ENCODE peak calls at places on chromosomes 13 and 19, in four cellular contexts. T is tibial nerve, Q is MM.1S, N is cardiac muscle cell. G is an unnamed sample.
A peak's percentile ranks its signal among the peaks of the same experiment; 100 is the strongest.

GRCh38 chr19:39546599-39546998 is 6.6 kb upstream of the EID2 start:
- DNase-seq in Q (no peak), T (no peak), N (no peak), G (no peak)

GRCh38 chr13:101398191-101398590 is 18.1 kb downstream of the NALCN start:
- DNase-seq in T (no peak), N (no peak), Q (no peak), G (no peak)

GRCh38 chr13:106337096-106337495 is 198.4 kb downstream of the EFNB2 start:
- DNase-seq in Q (no peak), T (no peak), N (no peak), G (no peak)

GRCh38 chr13:29038700-29039099 is 218.6 kb downstream of the MTUS2 start:
- DNase-seq in N (no peak), Q (no peak), T (no peak), G (no peak)

GRCh38 chr19:38849746-38850230 is at the start of gene HNRNPL:
- DNase-seq in Q (no peak), T (no peak), N (no peak), G (no peak)

GRCh38 chr19:28578786-28579505 is 634.0 kb downstream of the UQCRFS1 start:
- DNase-seq in T (no peak), N (no peak), Q (no peak), G (no peak)

GRCh38 chr13:73603646-73604045 is 530.6 kb downstream of the KLF12 start:
- DNase-seq in N (no peak), T (no peak), Q (no peak), G (no peak)

GRCh38 chr13:31322025-31322424 is 122.2 kb downstream of the B3GLCT start:
- DNase-seq in T (peak; percentile 68), N (peak; percentile 93), Q (no peak), G (no peak)

GRCh38 chr13:58949646-58950045 is 1214.1 kb downstream of the DIAPH3 start:
- DNase-seq in Q (no peak), N (no peak), T (no peak), G (no peak)

GRCh38 chr13:27079421-27079958 is 92.1 kb downstream of the USP12 start:
- DNase-seq in T (no peak), N (peak; percentile 72), Q (no peak), G (no peak)

GRCh38 chr19:11197291-11198174 is at the start of gene KANK2:
- DNase-seq in Q (peak; percentile 85), N (peak; percentile 85), T (peak; percentile 74), G (peak; percentile 90)

GRCh38 chr19:30107351-30107750 is 165.3 kb downstream of the URI1 start:
- DNase-seq in N (no peak), Q (no peak), T (no peak), G (no peak)

GRCh38 chr19:55384576-55385235 is 614 bp upstream of the TMEM238 start:
- DNase-seq in N (no peak), Q (no peak), T (peak; percentile 14), G (peak; percentile 88)

GRCh38 chr19:55075366-55075998 is at the start of gene EPS8L1:
- DNase-seq in N (no peak), Q (no peak), T (no peak), G (no peak)

GRCh38 chr13:20137875-20138274 is 23.0 kb downstream of the GJA3 start:
- DNase-seq in Q (no peak), T (no peak), N (no peak), G (no peak)

GRCh38 chr13:73411067-73411809 is 352.4 kb downstream of the KLF5 start:
- DNase-seq in T (no peak), N (no peak), Q (no peak), G (no peak)

GRCh38 chr19:46786236-46787039 is 2.0 kb downstream of the SLC1A5 start:
- DNase-seq in T (peak; percentile 77), N (peak; percentile 80), Q (peak; percentile 81), G (peak; percentile 84)

GRCh38 chr13:44508562-44509062 is 67.5 kb downstream of the TSC22D1 start:
- DNase-seq in T (no peak), Q (no peak), N (no peak), G (no peak)

GRCh38 chr19:50512112-50512998 is 1.4 kb downstream of the ASPDH start:
- DNase-seq in T (no peak), Q (no peak), N (no peak), G (no peak)
- H3K4me3 ChIP-seq in T (no peak overlapping the region), Q (no peak overlapping the region), N (no peak overlapping the region), G (peak overlapping the region; percentile 77)

DNA sequence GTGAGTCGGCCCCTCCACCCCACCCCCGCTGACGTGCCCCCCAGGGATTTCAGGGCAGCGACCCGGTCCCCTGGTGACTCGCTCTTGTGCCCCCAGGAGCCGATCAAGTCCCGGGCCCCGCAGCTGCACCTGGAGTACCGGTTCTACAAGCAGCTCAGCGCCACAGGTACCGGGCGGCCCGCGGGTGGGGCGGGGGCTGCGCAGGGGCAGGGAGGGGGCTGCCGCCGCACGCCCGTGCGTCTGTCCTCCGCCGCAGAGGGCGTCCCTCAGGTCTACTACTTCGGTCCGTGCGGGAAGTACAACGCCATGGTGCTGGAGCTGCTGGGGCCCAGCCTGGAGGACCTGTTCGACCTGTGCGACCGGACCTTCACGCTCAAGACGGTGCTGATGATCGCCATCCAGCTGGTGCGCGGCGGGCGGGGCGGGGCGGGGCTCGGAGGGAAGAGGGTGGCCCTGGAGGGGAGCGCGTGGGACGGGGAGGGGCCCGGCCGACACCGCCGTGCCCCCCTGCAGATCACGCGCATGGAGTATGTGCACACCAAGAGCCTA is 37.1 kb downstream of the BTBD2 start:
- DNase-seq in T (no peak), N (no peak), Q (no peak), G (no peak)
- H3K36me3 ChIP-seq in T (peaks cover 21% of the 10 kb centered on the region), N (peaks cover 20% of the 10 kb centered on the region), Q (no peaks in the 10 kb centered on the region), G (peaks cover 4% of the 10 kb centered on the region)

GRCh38 chr19:6528544-6529121 is 2.2 kb upstream of the TNFSF9 start:
- DNase-seq in Q (no peak), N (peak; percentile 59), T (peak; percentile 44), G (peak; percentile 75)

GRCh38 chr19:6527893-6528543 is 2.8 kb upstream of the TNFSF9 start:
- DNase-seq in N (no peak), T (no peak), Q (no peak), G (peak; percentile 95)

GRCh38 chr19:6529937-6530384 is 865 bp upstream of the TNFSF9 start:
- DNase-seq in T (no peak), N (no peak), Q (no peak), G (no peak)

GRCh38 chr19:6530385-6531162 is at the start of gene TNFSF9:
- DNase-seq in Q (peak; percentile 88), T (peak; percentile 94), N (peak; percentile 91), G (peak; percentile 83)

GRCh38 chr19:6529351-6529750 is 1.5 kb upstream of the TNFSF9 start:
- DNase-seq in T (no peak), N (no peak), Q (no peak), G (no peak)
- H3K4me3 ChIP-seq in T (no peak overlapping the region), N (no peak overlapping the region), Q (no peak overlapping the region), G (peak overlapping the region; percentile 42)

GRCh38 chr19:16530540-16531379 is 11.5 kb downstream of the CHERP start:
- DNase-seq in T (no peak), N (no peak), Q (no peak), G (no peak)
- H3K36me3 ChIP-seq in T (peaks cover 75% of the 10 kb centered on the region), N (peaks cover 72% of the 10 kb centered on the region), Q (peaks cover 4% of the 10 kb centered on the region), G (peaks cover 25% of the 10 kb centered on the region)

DNA sequence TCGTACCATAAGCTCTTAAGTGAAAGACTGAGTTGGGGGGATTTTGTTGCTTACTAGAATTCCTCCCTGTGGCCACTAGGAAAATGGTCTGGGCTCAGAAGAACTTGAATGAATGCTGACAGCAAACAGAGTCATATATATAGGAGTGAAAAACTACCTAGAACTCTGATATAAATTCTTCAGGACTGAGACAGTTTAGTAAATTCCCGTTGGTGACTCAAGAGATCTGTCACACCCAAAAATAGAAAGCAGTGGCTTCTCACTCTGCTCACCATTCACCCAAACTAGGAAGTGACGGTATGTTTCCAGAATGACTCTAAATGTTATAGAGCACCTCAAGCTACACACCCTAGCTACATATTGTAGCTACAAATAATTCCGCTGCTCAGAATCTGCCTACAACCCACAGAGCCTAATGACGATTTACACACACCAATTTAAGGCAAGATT is 116.2 kb downstream of the TBC1D4 start:
- DNase-seq in T (no peak), Q (no peak), N (peak; percentile 36), G (no peak)
- H3K4me3 ChIP-seq in T (no peak overlapping the region), Q (no peak overlapping the region), N (no peak overlapping the region), G (no peak overlapping the region)

GRCh38 chr19:13957107-13957506 is 4.8 kb downstream of the DCAF15 start:
- DNase-seq in N (no peak), Q (no peak), T (no peak), G (no peak)
- H3K36me3 ChIP-seq in N (peaks cover 21% of the 10 kb centered on the region), Q (no peaks in the 10 kb centered on the region), T (peaks cover 15% of the 10 kb centered on the region), G (peaks cover 16% of the 10 kb centered on the region)

GRCh38 chr19:17576758-17577532 is 21.5 kb downstream of the COLGALT1 start:
- DNase-seq in Q (no peak), T (peak; percentile 64), N (peak; percentile 51), G (peak; percentile 79)
- H3K4me3 ChIP-seq in Q (no peak overlapping the region), T (no peak overlapping the region), N (no peak overlapping the region), G (no peak overlapping the region)

DNA sequence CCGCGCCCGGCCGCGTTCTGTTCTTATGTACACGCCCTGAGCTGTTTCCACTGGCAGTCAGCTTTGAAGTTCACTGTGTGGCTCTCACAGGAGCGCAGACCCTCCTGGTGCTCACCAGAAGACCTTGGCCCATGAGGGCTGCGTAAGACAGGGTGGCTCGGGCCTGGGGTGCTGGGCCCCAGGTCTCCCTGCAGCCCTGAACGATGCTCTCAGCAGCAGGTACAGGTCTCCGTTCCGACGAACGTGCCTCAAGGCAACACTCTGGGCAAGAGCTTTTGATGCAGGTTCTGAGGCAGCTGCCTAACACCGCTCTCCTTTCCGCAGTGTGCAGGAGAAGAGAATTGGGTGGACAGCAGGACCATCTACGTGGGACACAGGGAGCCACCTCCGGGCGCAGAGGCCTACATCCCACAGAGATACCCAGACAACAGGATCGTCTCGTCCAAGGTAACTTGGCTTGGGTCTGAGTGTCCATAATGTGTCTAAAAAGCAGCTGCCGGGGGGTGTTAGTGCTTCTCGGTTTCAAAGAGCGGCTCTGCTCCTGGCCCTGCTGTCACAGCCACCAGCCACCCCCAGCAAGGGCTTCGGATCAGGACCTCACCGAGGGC is 95.1 kb downstream of the ATP11A start:
- DNase-seq in N (no peak), T (no peak), Q (no peak), G (no peak)
- H3K36me3 ChIP-seq in N (no peaks in the 10 kb centered on the region), T (no peaks in the 10 kb centered on the region), Q (no peaks in the 10 kb centered on the region), G (no peaks in the 10 kb centered on the region)

DNA sequence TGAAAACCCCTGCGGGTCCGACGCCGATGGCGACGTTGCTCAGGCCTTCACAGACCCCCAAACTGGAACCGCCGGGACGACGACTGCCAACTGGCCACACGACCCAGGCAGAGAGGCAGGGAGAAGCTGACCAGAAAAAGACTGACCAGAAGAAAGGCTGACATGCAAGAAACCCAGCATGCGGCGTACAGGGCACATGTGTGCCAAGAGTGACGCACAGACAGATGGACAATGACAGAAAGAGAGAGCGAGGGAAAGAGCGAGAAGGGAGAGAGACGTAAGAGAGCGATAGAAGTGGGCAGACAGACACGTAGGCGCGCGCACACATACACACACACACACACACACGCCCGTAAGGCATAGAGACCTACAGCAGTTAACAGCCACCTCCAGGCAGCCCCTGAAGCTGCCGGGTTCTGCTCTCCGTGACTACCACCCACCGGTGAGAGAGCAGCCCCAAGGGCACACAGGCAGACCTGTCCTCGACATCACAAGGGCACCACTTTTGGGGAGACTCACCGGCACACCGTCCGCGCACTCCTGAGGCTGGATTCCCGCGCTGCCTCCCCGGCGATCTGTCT is 67.2 kb upstream of the ZNF527 start:
- DNase-seq in N (no peak), T (no peak), Q (no peak), G (no peak)
- H3K4me3 ChIP-seq in N (peak overlapping the region; percentile 55), T (peak overlapping the region; percentile 12), Q (no peak overlapping the region), G (no peak overlapping the region)

G was measured in Karpas-422.